ENCODE peak calls at places on chromosome 1, in six cellular contexts. B, F, T, U, D and P are unnamed samples.

GRCh38 chr1:53395671-53396215 is 63.5 kb upstream of the DMRTB1 start:
- DNase-seq in T (no peak), B (no peak), U (no peak), D (no peak), F (no peak), P (no peak)

GRCh38 chr1:39098569-39099250 is 72.6 kb downstream of the NDUFS5 start:
- DNase-seq in D (peak; percentile 76), U (peak; percentile 61), B (peak; percentile 83), T (peak; percentile 93), F (peak; percentile 94), P (peak; percentile 70)

GRCh38 chr1:229159668-229160544 is 111.0 kb upstream of the RAB4A start:
- DNase-seq in B (no peak), U (no peak), F (peak; percentile 9), D (no peak), T (no peak), P (no peak)

GRCh38 chr1:246569248-246570238 is 3.3 kb downstream of the CNST start:
- DNase-seq in F (no peak), U (peak; percentile 92), T (peak; percentile 38), D (no peak), B (no peak), P (no peak)

GRCh38 chr1:13766906-13767564 is 67.0 kb downstream of the PRDM2 start:
- DNase-seq in F (peak; percentile 18), U (no peak), D (no peak), T (peak; percentile 74), B (no peak), P (no peak)

GRCh38 chr1:2106681-2107405 is 56.6 kb downstream of the PRKCZ start:
- DNase-seq in D (no peak), F (no peak), B (no peak), T (no peak), U (no peak), P (no peak)

GRCh38 chr1:22611530-22611947 is 24.9 kb upstream of the C1QA start:
- DNase-seq in T (peak; percentile 36), U (peak; percentile 53), B (peak; percentile 32), D (peak; percentile 79), F (peak; percentile 76), P (peak; percentile 93)

GRCh38 chr1:3423245-3423829 is 31.1 kb upstream of the ARHGEF16 start:
- DNase-seq in T (no peak), B (no peak), D (no peak), U (no peak), F (no peak), P (no peak)

GRCh38 chr1:110130989-110131388 is 18.7 kb downstream of the UBL4B start:
- DNase-seq in U (no peak), F (no peak), B (no peak), D (no peak), T (no peak), P (no peak)

GRCh38 chr1:64953241-64953640 is 13.1 kb downstream of the JAK1 start:
- DNase-seq in U (no peak), T (no peak), B (no peak), F (no peak), D (no peak), P (no peak)

GRCh38 chr1:68120136-68120791 is 69.8 kb upstream of the DIRAS3 start:
- DNase-seq in B (no peak), U (peak; percentile 85), D (no peak), F (peak; percentile 89), T (peak; percentile 84), P (peak; percentile 55)

GRCh38 chr1:30409476-30410152 is 313.8 kb downstream of the MATN1 start:
- DNase-seq in U (no peak), T (no peak), B (no peak), F (no peak), D (no peak), P (no peak)

GRCh38 chr1:204941415-204942338 is 71.0 kb downstream of the NFASC start:
- DNase-seq in D (peak; percentile 83), U (peak; percentile 63), T (peak; percentile 64), F (peak; percentile 71), B (no peak), P (peak; percentile 84)

GRCh38 chr1:67987046-67987799 is 63.2 kb downstream of the DIRAS3 start:
- DNase-seq in F (peak; percentile 96), U (no peak), T (peak; percentile 97), D (no peak), B (no peak), P (no peak)

GRCh38 chr1:206723500-206724472 is 39.1 kb downstream of the MAPKAPK2 start:
- DNase-seq in B (peak; percentile 80), D (peak; percentile 50), F (peak; percentile 95), U (no peak), T (peak; percentile 85), P (no peak)

GRCh38 chr1:215523128-215523861 is 43.8 kb upstream of the KCTD3 start:
- DNase-seq in T (peak; percentile 42), F (peak; percentile 21), D (no peak), B (no peak), U (peak; percentile 18), P (no peak)

GRCh38 chr1:214319930-214320329 is 39.0 kb downstream of the SMYD2 start:
- DNase-seq in T (no peak), D (no peak), U (no peak), B (no peak), F (no peak), P (no peak)
- TF ChIP-seq CTCF in T (peak; percentile 17), D (no peak), U (no peak), B (no peak), F (no peak), P (no peak)

GRCh38 chr1:195580988-195581387 is 1027.3 kb downstream of the KCNT2 start:
- DNase-seq in U (no peak), B (no peak), D (no peak), T (no peak), F (no peak), P (no peak)
- TF ChIP-seq CTCF in U (no peak), B (peak; percentile 6), D (no peak), T (no peak), F (no peak), P (peak; percentile 20)

GRCh38 chr1:233540788-233541187 is 73.1 kb upstream of the KCNK1 start:
- DNase-seq in D (no peak), B (no peak), U (no peak), F (no peak), T (no peak), P (no peak)
- TF ChIP-seq CTCF in D (no peak), B (no peak), U (no peak), F (no peak), T (no peak), P (no peak)

DNA sequence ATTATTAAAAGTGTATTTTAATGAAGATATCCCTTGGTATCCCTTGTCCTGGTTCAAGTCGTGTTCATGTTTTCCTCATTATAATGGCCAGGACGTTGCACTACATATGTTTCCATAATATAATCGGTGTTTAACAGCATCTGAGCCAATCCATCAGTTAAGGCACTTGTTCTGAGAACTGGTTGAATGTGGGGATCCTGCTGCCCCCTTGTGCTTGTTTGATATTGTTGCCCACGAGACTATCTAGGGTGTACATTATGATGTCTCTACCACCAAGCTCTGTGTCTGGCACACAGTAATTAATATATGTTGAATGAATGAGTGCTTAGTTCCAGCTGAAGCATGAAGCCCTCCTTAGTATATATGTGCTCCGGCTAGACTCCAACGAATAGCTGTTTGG is 193.0 kb downstream of the CACNA1E start:
- DNase-seq in F (peak; percentile 1), U (no peak), D (no peak), T (peak; percentile 3), B (no peak), P (peak; percentile 30)
- TF ChIP-seq CTCF in F (no peak), U (no peak), D (no peak), T (peak; percentile 30), B (peak; percentile 39), P (peak; percentile 54)

GRCh38 chr1:921011-921837 is 2.5 kb upstream of the SAMD11 start:
- DNase-seq in D (peak; percentile 79), T (peak; percentile 69), F (peak; percentile 79), U (peak; percentile 56), B (no peak), P (peak; percentile 88)
- TF ChIP-seq CTCF in D (peak; percentile 25), T (peak; percentile 42), F (peak; percentile 48), U (peak; percentile 20), B (peak; percentile 56), P (peak; percentile 23)

DNA sequence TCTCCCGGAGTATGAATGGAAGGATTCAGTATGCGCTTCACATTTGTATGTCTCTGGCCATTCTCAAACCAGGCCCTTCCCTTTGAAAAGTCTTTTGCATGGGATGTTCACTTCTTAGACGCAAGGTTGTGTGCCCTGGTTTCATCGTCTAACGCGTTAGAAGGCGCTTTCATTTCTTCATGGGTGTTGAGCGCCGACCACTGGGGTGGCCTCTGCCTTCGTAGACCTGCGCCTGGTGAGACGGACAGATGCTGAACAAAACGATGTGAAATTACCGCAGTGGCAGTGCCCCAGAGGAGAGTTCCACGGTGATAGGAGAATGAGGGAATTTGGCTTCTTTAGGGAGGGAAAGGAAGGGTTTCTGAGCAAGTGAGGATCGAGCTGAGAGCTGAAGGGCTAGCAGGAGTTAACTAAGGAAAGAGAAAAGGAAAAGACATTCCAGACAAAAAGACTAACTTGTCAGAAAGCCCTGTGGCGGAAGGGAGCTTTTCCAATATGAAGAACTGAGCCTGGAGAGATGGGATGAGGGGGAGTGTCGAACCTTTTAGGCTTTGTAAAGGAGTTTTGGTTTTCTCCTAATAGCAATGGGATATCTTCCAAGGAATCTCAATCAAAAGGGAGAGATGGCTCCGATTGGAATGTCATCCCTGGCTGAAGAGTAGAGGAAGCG is 904 bp downstream of the GGPS1 start:
- DNase-seq in B (peak; percentile 16), D (peak; percentile 47), T (peak; percentile 31), U (no peak), F (no peak), P (peak; percentile 35)
- TF ChIP-seq CTCF in B (peak; percentile 24), D (no peak), T (no peak), U (no peak), F (peak; percentile 9), P (no peak)

GRCh38 chr1:99306644-99307043 is 42.4 kb downstream of the PLPPR4 start:
- DNase-seq in T (no peak), D (no peak), U (no peak), B (no peak), F (no peak), P (no peak)
- TF ChIP-seq CTCF in T (no peak), D (no peak), U (no peak), B (no peak), F (no peak), P (no peak)

DNA sequence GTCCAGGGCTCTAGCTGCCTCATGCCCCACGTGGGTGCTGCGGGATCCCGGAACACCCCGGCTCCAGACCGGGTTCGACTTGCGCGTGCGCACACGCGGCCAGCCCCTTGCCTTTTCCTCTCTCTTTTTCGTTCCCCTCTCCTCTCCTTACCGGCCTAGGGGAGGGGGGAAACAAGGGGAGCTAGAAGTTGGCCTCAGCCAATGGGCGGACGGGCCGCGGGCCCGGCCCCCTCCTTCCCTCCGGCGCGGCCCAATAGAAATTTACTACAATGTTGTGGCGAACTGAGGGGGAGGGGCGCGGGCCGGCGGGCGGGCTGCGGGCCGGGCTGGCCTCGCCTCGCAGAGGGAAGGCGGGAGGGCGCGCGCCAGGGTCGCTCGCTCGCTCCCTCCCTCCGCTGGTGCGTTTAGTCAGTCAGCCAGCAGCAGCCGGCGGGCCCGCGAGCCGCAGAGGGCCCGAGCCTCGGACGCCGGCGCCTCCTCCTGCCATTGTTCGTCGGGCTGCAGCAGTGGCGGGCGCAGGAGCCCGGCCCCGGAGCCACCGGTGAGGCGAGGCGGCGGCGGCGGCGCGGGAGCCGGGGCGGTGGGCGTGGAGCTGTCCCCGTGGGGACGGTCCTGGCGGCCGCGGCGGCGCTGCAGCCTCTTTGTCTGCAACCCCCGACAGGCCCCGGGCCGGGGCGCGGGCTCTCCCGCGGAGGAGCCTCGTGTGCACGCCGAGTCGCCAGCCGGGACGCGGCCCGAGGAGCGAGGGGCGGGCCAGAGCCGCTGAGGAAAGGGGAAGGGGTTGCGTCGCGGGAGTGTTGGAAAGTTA is at the start of gene EPB41:
- DNase-seq in F (peak; percentile 95), B (peak; percentile 48), T (peak; percentile 68), U (peak; percentile 95), D (peak; percentile 95), P (peak; percentile 98)
- TF ChIP-seq CTCF in F (no peak), B (no peak), T (no peak), U (no peak), D (no peak), P (no peak)